ENCODE peak calls at places on chromosomes 1 and 21, in five cellular contexts. W is HCT116, R is stomach, M is NB4, A is IMR-90. H is an unnamed sample.

GRCh38 chr21:35416866-35417453 is 367.9 kb upstream of the RUNX1 start:
- DNase-seq in W (no peak), R (no peak), M (no peak), A (no peak), H (no peak)

GRCh38 chr1:156495401-156496140 is 5.0 kb downstream of the MEF2D start:
- DNase-seq in W (no peak), R (peak; percentile 75), M (no peak), A (no peak), H (no peak)

GRCh38 chr1:15836772-15837669 is 10.5 kb upstream of the SPEN start:
- DNase-seq in W (no peak), R (peak; percentile 34), M (peak; percentile 84), A (no peak), H (no peak)

GRCh38 chr1:40651138-40651857 is 14.2 kb downstream of the RIMS3 start:
- DNase-seq in W (no peak), R (peak; percentile 62), M (peak; percentile 24), A (no peak), H (no peak)

GRCh38 chr1:31258581-31258980 is 18.9 kb upstream of the NKAIN1 start:
- DNase-seq in W (no peak), R (no peak), M (no peak), A (no peak), H (no peak)

GRCh38 chr1:59027176-59027575 is 243.3 kb upstream of the JUN start:
- DNase-seq in W (no peak), R (no peak), M (no peak), A (peak; percentile 44), H (no peak)

GRCh38 chr1:244353572-244354091 is 98.1 kb downstream of the ADSS2 start:
- DNase-seq in W (peak; percentile 77), R (peak; percentile 49), M (peak; percentile 79), A (peak; percentile 97), H (peak; percentile 83)

GRCh38 chr1:204427302-204427701 is 15.7 kb upstream of the PPP1R15B start:
- DNase-seq in W (no peak), R (no peak), M (no peak), A (no peak), H (no peak)

GRCh38 chr1:98940680-98941079 is 64.0 kb downstream of the PLPPR5 start:
- DNase-seq in W (no peak), R (no peak), M (peak; percentile 26), A (peak; percentile 81), H (no peak)

GRCh38 chr1:20896824-20897223 is 109.7 kb upstream of the HP1BP3 start:
- DNase-seq in W (no peak), R (no peak), M (no peak), A (no peak), H (no peak)

GRCh38 chr1:225482489-225482950 is 54.7 kb upstream of the LBR start:
- DNase-seq in W (no peak), R (no peak), M (no peak), A (peak; percentile 57), H (no peak)

GRCh38 chr1:3103977-3104677 is 35.1 kb downstream of the PRDM16 start:
- DNase-seq in W (no peak), R (no peak), M (no peak), A (no peak), H (no peak)
- TF ChIP-seq POLR2A in W (no peak), R (no peak), M (no peak), A (no peak), H (no peak)

GRCh38 chr1:214425723-214426419 is 125.5 kb downstream of the PTPN14 start:
- DNase-seq in W (no peak), R (no peak), M (no peak), A (no peak), H (no peak)
- TF ChIP-seq POLR2A in W (no peak), R (no peak), M (no peak), A (no peak), H (no peak)

GRCh38 chr1:11790101-11790879 is 15.5 kb downstream of the MTHFR start:
- DNase-seq in W (no peak), R (no peak), M (no peak), A (no peak), H (no peak)

GRCh38 chr1:11788549-11789053 is 17.2 kb downstream of the MTHFR start:
- DNase-seq in W (no peak), R (no peak), M (no peak), A (no peak), H (no peak)

GRCh38 chr1:11792106-11792505 is 13.7 kb downstream of the MTHFR start:
- DNase-seq in W (no peak), R (no peak), M (no peak), A (no peak), H (no peak)

GRCh38 chr1:11789126-11790067 is 16.4 kb downstream of the MTHFR start:
- DNase-seq in W (no peak), R (no peak), M (no peak), A (no peak), H (no peak)

GRCh38 chr1:11790880-11791715 is 14.7 kb downstream of the MTHFR start:
- DNase-seq in W (peak; percentile 72), R (peak; percentile 92), M (no peak), A (peak; percentile 95), H (peak; percentile 78)
- TF ChIP-seq POLR2A in W (no peak), R (no peak), M (no peak), A (peak; percentile 11), H (no peak)

GRCh38 chr1:162381383-162381782 is at the start of gene C1orf226:
- DNase-seq in W (peak; percentile 67), R (no peak), M (no peak), A (no peak), H (peak; percentile 52)
- TF ChIP-seq POLR2A in W (no peak), R (no peak), M (no peak), A (no peak), H (no peak)

GRCh38 chr1:108199781-108200626 is at the start of gene SLC25A24:
- DNase-seq in W (peak; percentile 29), R (peak; percentile 83), M (peak; percentile 77), A (peak; percentile 67), H (peak; percentile 90)
- TF ChIP-seq POLR2A in W (peak; percentile 70), R (peak; percentile 17), M (peak; percentile 25), A (no peak), H (peak; percentile 52)

GRCh38 chr1:33586111-33586510 is 113.7 kb downstream of the ZSCAN20 start:
- DNase-seq in W (peak; percentile 13), R (no peak), M (no peak), A (peak; percentile 11), H (peak; percentile 35)

GRCh38 chr1:33588726-33589125 is 116.3 kb downstream of the ZSCAN20 start:
- DNase-seq in W (no peak), R (no peak), M (no peak), A (no peak), H (no peak)

GRCh38 chr1:33583567-33583966 is 111.1 kb downstream of the ZSCAN20 start:
- DNase-seq in W (no peak), R (no peak), M (no peak), A (no peak), H (no peak)

GRCh38 chr1:33586795-33587194 is 114.3 kb downstream of the ZSCAN20 start:
- DNase-seq in W (no peak), R (no peak), M (no peak), A (no peak), H (no peak)
- TF ChIP-seq POLR2A in W (no peak), R (no peak), M (no peak), A (no peak), H (no peak)

GRCh38 chr1:118989006-118989736 is 1.0 kb upstream of the TBX15 start:
- DNase-seq in W (no peak), R (no peak), M (no peak), A (no peak), H (no peak)
- TF ChIP-seq POLR2A in W (no peak), R (no peak), M (no peak), A (no peak), H (no peak)

H was measured in H54.